ENCODE peak calls at places on chromosomes 7 and 10, in five cellular contexts. X is psoas muscle, P is cardiac muscle cell, E is heart right ventricle, K is suprapubic skin. J is an unnamed sample.
A peak's percentile ranks its signal among the peaks of the same experiment; 100 is the strongest.

GRCh38 chr7:69610675-69611037 is 12.4 kb downstream of the AUTS2 start:
- DNase-seq in P (no peak), X (no peak), K (no peak), E (no peak), J (no peak)

GRCh38 chr10:78577673-78578072 is 491.1 kb upstream of the ZMIZ1 start:
- DNase-seq in P (no peak), X (no peak), E (no peak), K (no peak), J (no peak)

GRCh38 chr10:58810751-58811150 is 298.1 kb downstream of the BICC1 start:
- DNase-seq in E (no peak), P (no peak), K (no peak), X (no peak), J (no peak)

GRCh38 chr7:4136501-4137110 is 545.5 kb upstream of the FOXK1 start:
- DNase-seq in K (peak; percentile 31), P (no peak), X (no peak), E (no peak), J (no peak)

GRCh38 chr10:48940372-48940771 is 732 bp upstream of the LRRC18 start:
- DNase-seq in X (no peak), P (no peak), K (no peak), E (no peak), J (no peak)

GRCh38 chr10:117900280-117900679 is 146.5 kb downstream of the RAB11FIP2 start:
- DNase-seq in X (no peak), P (no peak), K (no peak), E (no peak), J (no peak)

GRCh38 chr7:90828601-90829000 is 232.5 kb downstream of the CDK14 start:
- DNase-seq in X (no peak), K (no peak), E (no peak), P (no peak), J (no peak)

GRCh38 chr10:101267336-101267735 is 38.1 kb upstream of the LBX1 start:
- DNase-seq in K (no peak), E (no peak), P (no peak), X (no peak), J (no peak)

GRCh38 chr7:135979674-135980660 is 2.8 kb upstream of the MTPN start:
- DNase-seq in E (no peak), P (no peak), K (no peak), X (no peak), J (peak; percentile 45)

GRCh38 chr10:52539463-52539862 is 225.4 kb downstream of the DKK1 start:
- DNase-seq in K (no peak), P (no peak), X (no peak), E (no peak), J (no peak)

GRCh38 chr10:22713853-22714523 is 390 bp downstream of the PIP4K2A start:
- DNase-seq in X (no peak), E (peak; percentile 20), P (no peak), K (peak; percentile 68), J (no peak)

GRCh38 chr7:103148131-103148993 is 537 bp downstream of the NAPEPLD start:
- DNase-seq in E (no peak), K (no peak), P (no peak), X (no peak), J (no peak)

GRCh38 chr7:151572136-151572535 is 52.4 kb upstream of the RHEB start:
- DNase-seq in K (no peak), X (no peak), P (no peak), E (no peak), J (no peak)

GRCh38 chr10:78116451-78116850 is 82.8 kb downstream of the RPS24 start:
- DNase-seq in P (no peak), X (no peak), K (no peak), E (no peak), J (no peak)

GRCh38 chr7:139153832-139154231 is 44.3 kb upstream of the ZC3HAV1 start:
- DNase-seq in P (no peak), K (no peak), E (no peak), X (no peak), J (no peak)

GRCh38 chr7:4123823-4124222 is 558.3 kb upstream of the FOXK1 start:
- DNase-seq in X (no peak), K (peak; percentile 33), E (no peak), P (no peak), J (no peak)

GRCh38 chr10:47402681-47403301 is 18.7 kb upstream of the ZNF488 start:
- DNase-seq in K (peak; percentile 60), E (peak; percentile 74), X (peak; percentile 50), P (peak; percentile 16), J (no peak)

GRCh38 chr7:4944939-4945338 is 14.0 kb downstream of the MMD2 start:
- DNase-seq in P (no peak), X (no peak), E (no peak), K (no peak), J (no peak)

GRCh38 chr10:86757110-86757790 is 831 bp downstream of the BMPR1A start:
- DNase-seq in E (peak; percentile 34), K (peak; percentile 72), P (peak; percentile 62), X (no peak), J (peak; percentile 45)

GRCh38 chr10:30553018-30553624 is 76.4 kb downstream of the LYZL2 start:
- DNase-seq in K (no peak), X (no peak), E (no peak), P (no peak), J (no peak)

GRCh38 chr7:150980663-150981062 is 2.5 kb upstream of the KCNH2 start:
- DNase-seq in P (peak; percentile 71), K (no peak), E (no peak), X (no peak), J (no peak)

GRCh38 chr10:10922062-10922461 is 95.6 kb upstream of the CELF2 start:
- DNase-seq in E (no peak), P (no peak), K (no peak), X (no peak), J (no peak)

GRCh38 chr10:59181668-59182067 is 5.2 kb downstream of the PHYHIPL start:
- DNase-seq in P (peak; percentile 73), K (no peak), X (no peak), E (peak; percentile 22), J (peak; percentile 5)

DNA sequence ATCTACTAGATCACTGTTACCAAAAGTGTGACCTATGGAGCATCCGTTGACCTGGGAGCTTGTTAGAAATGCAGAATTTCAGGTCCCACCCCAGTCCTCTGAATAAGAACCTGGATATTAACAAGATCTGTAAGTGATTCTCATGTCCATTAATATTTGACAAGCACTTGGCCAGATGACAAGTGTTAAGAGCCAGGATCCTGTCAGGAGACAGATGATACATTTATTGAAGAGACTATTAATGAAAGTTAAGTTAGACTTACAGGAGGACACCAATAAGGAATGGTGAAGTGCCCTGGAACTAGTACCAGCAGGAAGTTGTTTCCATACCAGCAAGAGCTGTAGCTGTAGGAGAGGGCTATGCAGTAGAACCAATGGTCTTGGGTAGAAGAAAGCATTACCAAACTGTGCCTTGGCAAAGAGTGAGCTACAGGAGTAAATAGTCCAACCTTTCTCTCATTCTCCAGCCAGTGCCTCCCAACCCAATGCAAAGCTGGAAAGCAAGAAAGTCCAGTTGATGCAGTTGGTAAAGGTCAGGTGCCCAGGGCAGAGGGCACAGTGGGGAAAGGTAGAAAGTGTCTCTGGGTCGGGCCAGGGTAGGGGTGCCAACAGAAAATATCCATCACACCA is 35.3 kb upstream of the ADD3 start:
- DNase-seq in K (no peak), X (no peak), P (no peak), E (no peak), J (no peak)
- H3K4me3 ChIP-seq in K (no peak overlapping the region), X (no peak overlapping the region), P (no peak overlapping the region), E (no peak overlapping the region), J (no peak overlapping the region)

GRCh38 chr10:130259380-130259779 is 123.2 kb downstream of the GLRX3 start:
- DNase-seq in E (no peak), K (no peak), P (no peak), X (no peak), J (no peak)

GRCh38 chr10:130265542-130265941 is 129.4 kb downstream of the GLRX3 start:
- DNase-seq in X (no peak), K (no peak), E (no peak), P (no peak), J (no peak)

GRCh38 chr10:130261766-130262165 is 125.6 kb downstream of the GLRX3 start:
- DNase-seq in E (no peak), K (no peak), X (no peak), P (no peak), J (no peak)

GRCh38 chr10:130257897-130258296 is 121.7 kb downstream of the GLRX3 start:
- DNase-seq in X (no peak), K (no peak), E (no peak), P (no peak), J (no peak)

GRCh38 chr10:130261306-130261705 is 125.1 kb downstream of the GLRX3 start:
- DNase-seq in P (no peak), X (no peak), K (no peak), E (no peak), J (no peak)
- H3K36me3 ChIP-seq in P (no peaks in the 10 kb centered on the region), X (no peaks in the 10 kb centered on the region), K (no peaks in the 10 kb centered on the region), E (no peaks in the 10 kb centered on the region), J (no peaks in the 10 kb centered on the region)

GRCh38 chr10:28091913-28092312 is 93.0 kb upstream of the ODAD2 start:
- DNase-seq in E (no peak), X (no peak), K (no peak), P (no peak), J (no peak)

GRCh38 chr10:28095791-28096367 is 97.0 kb upstream of the ODAD2 start:
- DNase-seq in E (no peak), K (no peak), X (no peak), P (no peak), J (no peak)

GRCh38 chr10:28094121-28094520 is 95.2 kb upstream of the ODAD2 start:
- DNase-seq in K (no peak), E (no peak), X (no peak), P (no peak), J (no peak)

GRCh38 chr10:28097633-28098032 is 98.8 kb upstream of the ODAD2 start:
- DNase-seq in X (no peak), P (no peak), K (no peak), E (no peak), J (no peak)
- TF ChIP-seq CTCF in X (no peak), P (no peak), K (no peak), E (no peak), J (no peak)

GRCh38 chr7:33937871-33938270 is 32.5 kb downstream of the BMPER start:
- DNase-seq in E (no peak), X (no peak), K (no peak), P (no peak), J (no peak)

GRCh38 chr7:33932221-33932620 is 26.9 kb downstream of the BMPER start:
- DNase-seq in K (no peak), E (no peak), X (no peak), P (no peak), J (no peak)

GRCh38 chr7:33928986-33929385 is 23.6 kb downstream of the BMPER start:
- DNase-seq in K (no peak), X (peak; percentile 46), E (no peak), P (no peak), J (no peak)

GRCh38 chr7:33932832-33933468 is 27.6 kb downstream of the BMPER start:
- DNase-seq in P (peak; percentile 86), X (peak; percentile 78), K (peak; percentile 84), E (peak; percentile 80), J (peak; percentile 8)

DNA sequence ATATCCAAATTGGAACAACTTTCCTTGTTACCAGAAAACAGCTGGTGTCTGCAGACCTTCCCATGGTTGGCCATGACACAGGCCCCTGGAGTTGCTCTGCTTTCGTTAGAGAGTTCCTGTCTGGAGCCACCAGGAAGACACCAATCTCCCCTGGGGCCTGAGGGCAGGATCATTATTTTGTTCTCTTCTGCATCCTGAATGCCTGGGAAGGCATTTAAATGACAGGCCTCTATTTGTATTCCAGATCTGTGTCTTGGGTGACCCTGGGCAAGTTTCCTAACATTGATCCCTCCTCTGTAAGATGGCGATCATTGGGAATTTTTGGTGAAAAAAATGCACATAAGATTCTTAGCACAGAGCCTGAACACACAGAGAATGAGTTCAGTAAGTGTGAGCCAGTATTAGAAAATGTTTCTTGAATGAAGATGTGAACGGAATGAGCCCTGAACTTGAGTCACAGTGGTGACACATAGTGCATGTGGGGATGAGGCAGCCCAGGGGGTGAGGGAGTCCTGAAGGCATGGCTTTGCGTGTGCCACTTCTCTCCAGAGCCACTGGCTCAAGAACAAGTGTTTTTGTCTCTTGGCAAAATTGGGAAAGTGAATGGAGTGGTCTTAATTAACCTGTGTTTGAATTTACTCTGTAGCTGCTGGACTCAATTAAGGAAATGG is 28.4 kb downstream of the BMPER start:
- DNase-seq in P (no peak), X (no peak), E (no peak), K (no peak), J (no peak)
- H3K4me3 ChIP-seq in P (no peak overlapping the region), X (no peak overlapping the region), E (no peak overlapping the region), K (no peak overlapping the region), J (no peak overlapping the region)

J was measured in GM06990.